ENCODE peak calls at places on chromosomes 12 and 14, in four cellular contexts. J, N, F and S are unnamed samples.
A peak's percentile ranks its signal among the peaks of the same experiment; 100 is the strongest.

GRCh38 chr12:105580841-105581352 is 250.4 kb downstream of the C12orf75 start:
- DNase-seq in J (no peak), N (no peak), F (no peak), S (no peak)

GRCh38 chr12:50132505-50133135 is 20.6 kb downstream of the COX14 start:
- DNase-seq in J (no peak), F (no peak), N (no peak), S (no peak)

GRCh38 chr14:23285530-23286019 is 357 bp downstream of the HOMEZ start:
- DNase-seq in N (no peak), J (no peak), F (no peak), S (no peak)

GRCh38 chr12:66692170-66692569 is 13.3 kb upstream of the GRIP1 start:
- DNase-seq in J (no peak), N (no peak), F (no peak), S (no peak)

GRCh38 chr12:84174115-84174514 is 738.5 kb downstream of the SLC6A15 start:
- DNase-seq in F (no peak), J (no peak), N (no peak), S (no peak)

GRCh38 chr12:124497658-124498057 is 69.8 kb downstream of the NCOR2 start:
- DNase-seq in N (peak; percentile 88), J (no peak), F (peak; percentile 71), S (no peak)

GRCh38 chr14:54901380-54902142 is 1.1 kb downstream of the GCH1 start:
- DNase-seq in F (no peak), N (no peak), J (no peak), S (no peak)

GRCh38 chr14:77603654-77604270 is 12.7 kb downstream of the SPTLC2 start:
- DNase-seq in J (no peak), N (peak; percentile 56), F (peak; percentile 34), S (no peak)

GRCh38 chr12:132837693-132838463 is 9.2 kb upstream of the GOLGA3 start:
- DNase-seq in J (no peak), N (peak; percentile 67), F (no peak), S (no peak)

GRCh38 chr14:37434867-37435266 is 160.2 kb downstream of the FOXA1 start:
- DNase-seq in F (no peak), N (no peak), J (no peak), S (no peak)

GRCh38 chr14:37436519-37436918 is 158.5 kb downstream of the FOXA1 start:
- DNase-seq in F (no peak), J (no peak), N (no peak), S (no peak)
- TF ChIP-seq CTCF in F (no peak), J (no peak), N (no peak), S (no peak)

GRCh38 chr12:93142881-93143280 is 213.8 kb upstream of the EEA1 start:
- DNase-seq in N (no peak), J (no peak), F (no peak), S (no peak)
- TF ChIP-seq CTCF in N (no peak), J (no peak), F (no peak), S (no peak)

GRCh38 chr12:119642986-119643385 is 24.9 kb upstream of the PRKAB1 start:
- DNase-seq in F (no peak), N (no peak), J (no peak), S (no peak)
- TF ChIP-seq CTCF in F (no peak), N (peak; percentile 21), J (peak; percentile 22), S (peak; percentile 13)

GRCh38 chr12:107736914-107737313 is 24.0 kb downstream of the PRDM4 start:
- DNase-seq in F (no peak), J (no peak), N (no peak), S (no peak)
- TF ChIP-seq CTCF in F (no peak), J (no peak), N (no peak), S (no peak)